ENCODE peak calls at places on chromosomes 3 and 15, in seven cellular contexts. W, B, M, D, U, T and J are unnamed samples.

GRCh38 chr15:70159397-70160009 is 61.8 kb upstream of the TLE3 start:
- DNase-seq in T (no peak), D (peak; percentile 66), B (no peak), W (no peak), M (no peak), U (no peak), J (no peak)

GRCh38 chr3:40291471-40291870 is 18.0 kb upstream of the EIF1B start:
- DNase-seq in T (no peak), W (no peak), D (no peak), M (no peak), U (no peak), B (no peak), J (no peak)

GRCh38 chr3:177596248-177596821 is 399.1 kb upstream of the TBL1XR1 start:
- DNase-seq in T (no peak), B (no peak), D (no peak), M (no peak), W (no peak), U (no peak), J (no peak)

GRCh38 chr3:71524688-71525087 is 58.8 kb downstream of the FOXP1 start:
- DNase-seq in T (no peak), W (no peak), M (no peak), B (no peak), U (no peak), D (no peak), J (no peak)

GRCh38 chr3:124431585-124431984 is 298.7 kb upstream of the UMPS start:
- DNase-seq in D (no peak), B (no peak), M (no peak), U (no peak), T (no peak), W (no peak), J (no peak)

GRCh38 chr3:177468331-177468730 is 271.0 kb upstream of the TBL1XR1 start:
- DNase-seq in D (no peak), B (no peak), T (peak; percentile 76), M (no peak), W (no peak), U (no peak), J (no peak)

GRCh38 chr3:153289334-153289808 is 127.3 kb downstream of the RAP2B start:
- DNase-seq in M (peak; percentile 40), W (no peak), D (peak; percentile 80), T (peak; percentile 32), B (no peak), U (no peak), J (peak; percentile 85)

GRCh38 chr3:49171775-49172500 is 540 bp downstream of the KLHDC8B start:
- DNase-seq in B (no peak), W (no peak), U (no peak), T (no peak), D (no peak), M (no peak), J (no peak)

GRCh38 chr3:30768703-30769550 is 125.5 kb downstream of the GADL1 start:
- DNase-seq in B (peak; percentile 21), T (peak; percentile 48), U (no peak), D (peak; percentile 28), W (peak; percentile 49), M (peak; percentile 51), J (peak; percentile 42)

GRCh38 chr3:126133606-126134005 is 46.8 kb downstream of the ALDH1L1 start:
- DNase-seq in B (no peak), T (no peak), U (no peak), D (no peak), M (no peak), W (no peak), J (no peak)

GRCh38 chr3:55185380-55185779 is 257.5 kb upstream of the LRTM1 start:
- DNase-seq in B (no peak), T (peak; percentile 61), U (no peak), M (no peak), D (no peak), W (no peak), J (no peak)

GRCh38 chr3:9934235-9934621 is 594 bp downstream of the CRELD1 start:
- DNase-seq in B (no peak), D (peak; percentile 37), M (no peak), T (peak; percentile 16), W (no peak), U (no peak), J (no peak)

GRCh38 chr3:86792316-86792715 is 198.6 kb downstream of the VGLL3 start:
- DNase-seq in D (no peak), T (no peak), U (no peak), W (no peak), M (no peak), B (no peak), J (no peak)

GRCh38 chr15:85854345-85855097 is 59.8 kb upstream of the KLHL25 start:
- DNase-seq in W (no peak), T (peak; percentile 45), U (no peak), D (peak; percentile 52), B (peak; percentile 13), M (peak; percentile 24), J (peak; percentile 37)

GRCh38 chr15:95284487-95284886 is 1046.0 kb upstream of the NR2F2 start:
- DNase-seq in U (no peak), M (no peak), D (peak; percentile 83), W (no peak), B (no peak), T (no peak), J (no peak)

GRCh38 chr3:175479800-175480199 is 620.7 kb downstream of the NAALADL2 start:
- DNase-seq in M (no peak), D (no peak), B (no peak), T (no peak), W (no peak), U (no peak), J (no peak)

GRCh38 chr3:41212088-41212487 is 12.8 kb downstream of the CTNNB1 start:
- DNase-seq in W (no peak), B (no peak), D (no peak), U (no peak), M (no peak), T (no peak), J (no peak)

GRCh38 chr15:58420579-58421043 is 11.2 kb upstream of the LIPC start:
- DNase-seq in D (no peak), M (no peak), W (no peak), B (no peak), U (no peak), T (no peak), J (no peak)

GRCh38 chr15:41438206-41438605 is 21.3 kb downstream of the RTF1 start:
- DNase-seq in U (no peak), W (no peak), D (no peak), M (no peak), B (no peak), T (no peak), J (no peak)

GRCh38 chr15:88126695-88127476 is 129.7 kb downstream of the NTRK3 start:
- DNase-seq in T (no peak), D (no peak), M (no peak), U (no peak), W (no peak), B (no peak), J (no peak)

GRCh38 chr3:61743067-61743466 is 181.7 kb downstream of the PTPRG start:
- DNase-seq in M (no peak), B (no peak), D (no peak), U (no peak), W (no peak), T (no peak), J (no peak)

GRCh38 chr15:48680841-48681240 is 35.3 kb upstream of the FBN1 start:
- DNase-seq in W (no peak), D (no peak), M (no peak), B (no peak), U (no peak), T (peak; percentile 84), J (no peak)

GRCh38 chr15:70147778-70148177 is 50.1 kb upstream of the TLE3 start:
- DNase-seq in D (no peak), T (no peak), U (no peak), W (no peak), M (no peak), B (no peak), J (no peak)

GRCh38 chr15:64921711-64922110 is 10.0 kb downstream of the ANKDD1A start:
- DNase-seq in B (no peak), M (no peak), U (no peak), T (no peak), D (no peak), W (no peak), J (no peak)

GRCh38 chr3:72169561-72170472 is 384.9 kb upstream of the PROK2 start:
- DNase-seq in T (no peak), U (no peak), M (no peak), W (no peak), D (no peak), B (no peak), J (no peak)

GRCh38 chr15:68391084-68391483 is 40.9 kb downstream of the ITGA11 start:
- DNase-seq in B (no peak), M (no peak), U (no peak), T (no peak), W (no peak), D (no peak), J (no peak)

GRCh38 chr3:72872183-72872582 is 15.7 kb upstream of the GXYLT2 start:
- DNase-seq in W (no peak), U (no peak), T (peak; percentile 84), D (no peak), M (no peak), B (no peak), J (no peak)

GRCh38 chr15:58159827-58160386 is 21.7 kb downstream of the AQP9 start:
- DNase-seq in W (no peak), B (peak; percentile 66), D (no peak), T (no peak), U (no peak), M (no peak), J (no peak)

GRCh38 chr3:102512734-102513518 is 78.1 kb downstream of the ZPLD1 start:
- DNase-seq in W (no peak), B (no peak), U (no peak), M (no peak), T (no peak), D (no peak), J (no peak)

GRCh38 chr3:184508938-184509337 is 52.6 kb upstream of the EPHB3 start:
- DNase-seq in M (no peak), W (no peak), D (no peak), U (no peak), B (no peak), T (no peak), J (no peak)

GRCh38 chr3:197234947-197235914 is 63.2 kb downstream of the DLG1 start:
- DNase-seq in U (no peak), D (no peak), W (no peak), T (no peak), M (no peak), B (no peak), J (no peak)

GRCh38 chr15:39597751-39598185 is 16.9 kb downstream of the THBS1 start:
- DNase-seq in T (peak; percentile 65), U (no peak), W (no peak), M (no peak), D (no peak), B (no peak), J (no peak)

GRCh38 chr15:70274908-70275307 is 177.2 kb upstream of the TLE3 start:
- DNase-seq in D (no peak), U (no peak), B (no peak), M (no peak), T (no peak), W (no peak), J (no peak)

GRCh38 chr3:51941447-51941797 is 282 bp downstream of the RRP9 start:
- DNase-seq in M (no peak), W (no peak), U (no peak), D (no peak), T (no peak), B (no peak), J (no peak)

GRCh38 chr3:137583256-137583655 is 180.9 kb upstream of the SOX14 start:
- DNase-seq in T (no peak), U (no peak), D (no peak), B (no peak), M (no peak), W (no peak), J (no peak)

GRCh38 chr3:187491371-187491770 is 123.2 kb downstream of the RTP4 start:
- DNase-seq in U (no peak), B (peak; percentile 70), W (no peak), T (no peak), D (no peak), M (no peak), J (no peak)

GRCh38 chr15:32715276-32715675 is 2.5 kb upstream of the GREM1 start:
- DNase-seq in M (no peak), T (no peak), W (no peak), U (no peak), D (no peak), B (no peak), J (no peak)

GRCh38 chr3:184498986-184499606 is 62.5 kb upstream of the EPHB3 start:
- DNase-seq in W (no peak), D (peak; percentile 49), U (no peak), T (no peak), M (peak; percentile 38), B (no peak), J (no peak)